ENCODE peak calls at places on chromosome 7, in eight cellular contexts. R is testis; V is tibial artery; B is esophagus squamous epithelium; P is cardiac muscle cell; L is CD8-positive, alpha-beta T cell; D is hepatocyte; H is PC-9. I is an unnamed sample. For H3K36me3, the result is how much of the 10 kb centered on the place peaks cover.

GRCh38 chr7:70542750-70543376 is 589.1 kb upstream of the GALNT17 start:
- DNase-seq in R (no peak), V (no peak), B (no peak), P (peak), L (no peak), D (no peak), H (no peak), I (no peak)

GRCh38 chr7:112079671-112080070 is 126.5 kb downstream of the DOCK4 start:
- DNase-seq in R (no peak), V (no peak), B (no peak), P (no peak), L (no peak), D (no peak), H (no peak), I (no peak)

GRCh38 chr7:2787251-2787968 is 56.7 kb downstream of the GNA12 start:
- DNase-seq in R (no peak), V (no peak), B (no peak), P (peak), L (no peak), D (no peak), H (no peak), I (no peak)

GRCh38 chr7:92988941-92989540 is 128.7 kb downstream of the SAMD9 start:
- DNase-seq in R (no peak), V (no peak), B (no peak), P (no peak), L (no peak), D (no peak), H (no peak), I (no peak)

GRCh38 chr7:36281945-36282727 is 107.5 kb upstream of the ANLN start:
- DNase-seq in R (no peak), V (no peak), B (no peak), P (no peak), L (no peak), D (no peak), H (no peak), I (no peak)

GRCh38 chr7:121394709-121395140 is 1.4 kb downstream of the FAM3C start:
- DNase-seq in R (no peak), V (no peak), B (no peak), P (no peak), L (no peak), D (peak), H (no peak), I (no peak)

GRCh38 chr7:2444476-2444875 is 31.7 kb downstream of the GRIFIN start:
- DNase-seq in R (no peak), V (peak), B (no peak), P (no peak), L (no peak), D (no peak), H (no peak), I (no peak)

GRCh38 chr7:138716889-138717288 is 15.7 kb upstream of the SVOPL start:
- DNase-seq in R (no peak), V (no peak), B (no peak), P (no peak), L (no peak), D (no peak), H (no peak), I (no peak)

GRCh38 chr7:33080326-33080725 is 17.8 kb upstream of the NT5C3A start:
- DNase-seq in R (no peak), V (no peak), B (no peak), P (no peak), L (no peak), D (no peak), H (no peak), I (no peak)

GRCh38 chr7:7554021-7554432 is 12.7 kb upstream of the MIOS start:
- DNase-seq in R (no peak), V (no peak), B (no peak), P (no peak), L (no peak), D (no peak), H (no peak), I (no peak)

GRCh38 chr7:16420649-16421332 is 547 bp downstream of the CRPPA start:
- DNase-seq in R (peak), V (peak), B (peak), P (peak), L (peak), D (peak), H (peak), I (peak)

GRCh38 chr7:40525764-40526163 is 391.0 kb downstream of the SUGCT start:
- DNase-seq in R (no peak), V (no peak), B (no peak), P (no peak), L (no peak), D (no peak), H (no peak), I (no peak)

GRCh38 chr7:42319631-42320030 is 82.6 kb upstream of the GLI3 start:
- DNase-seq in R (no peak), V (no peak), B (no peak), P (no peak), L (no peak), D (no peak), H (no peak), I (no peak)

GRCh38 chr7:19932549-19933249 is 159.3 kb upstream of the TMEM196 start:
- DNase-seq in R (no peak), V (no peak), B (no peak), P (no peak), L (no peak), D (no peak), H (no peak), I (no peak)

GRCh38 chr7:35463176-35463575 is 209.3 kb upstream of the TBX20 start:
- DNase-seq in R (no peak), V (no peak), B (no peak), P (no peak), L (no peak), D (no peak), H (no peak), I (no peak)

GRCh38 chr7:9945882-9946281 is 1027.8 kb upstream of the PHF14 start:
- DNase-seq in R (no peak), V (no peak), B (no peak), P (no peak), L (no peak), D (no peak), H (no peak), I (no peak)

GRCh38 chr7:118185163-118185860 is 1.3 kb downstream of the LSM8 start:
- DNase-seq in R (no peak), V (no peak), B (no peak), P (no peak), L (no peak), D (no peak), H (no peak), I (no peak)

GRCh38 chr7:132117181-132117580 is 459.1 kb downstream of the PLXNA4 start:
- DNase-seq in R (no peak), V (no peak), B (no peak), P (no peak), L (no peak), D (peak), H (peak), I (no peak)

GRCh38 chr7:135747366-135747765 is 1.2 kb downstream of the FAM180A start:
- DNase-seq in R (no peak), V (no peak), B (no peak), P (no peak), L (no peak), D (no peak), H (no peak), I (no peak)

GRCh38 chr7:141361965-141362364 is 189.2 kb upstream of the AGK start:
- DNase-seq in R (no peak), V (no peak), B (no peak), P (no peak), L (no peak), D (no peak), H (no peak), I (no peak)

GRCh38 chr7:125059861-125060456 is 130.3 kb upstream of the POT1 start:
- DNase-seq in R (no peak), V (no peak), B (no peak), P (no peak), L (no peak), D (no peak), H (peak), I (no peak)

GRCh38 chr7:39228946-39229345 is 251.2 kb downstream of the POU6F2 start:
- DNase-seq in R (no peak), V (no peak), B (no peak), P (no peak), L (no peak), D (no peak), H (no peak), I (no peak)

GRCh38 chr7:105791926-105792325 is 84.5 kb downstream of the ATXN7L1 start:
- DNase-seq in R (no peak), V (no peak), B (no peak), P (no peak), L (no peak), D (no peak), H (no peak), I (no peak)

GRCh38 chr7:133602291-133602690 is 349.4 kb downstream of the EXOC4 start:
- DNase-seq in R (no peak), V (no peak), B (no peak), P (no peak), L (no peak), D (no peak), H (no peak), I (no peak)

GRCh38 chr7:30459591-30460245 is 18.9 kb downstream of the NOD1 start:
- DNase-seq in R (peak), V (peak), B (no peak), P (no peak), L (no peak), D (peak), H (peak), I (peak)

GRCh38 chr7:34687529-34687928 is 29.5 kb downstream of the NPSR1 start:
- DNase-seq in R (no peak), V (no peak), B (no peak), P (no peak), L (no peak), D (no peak), H (no peak), I (no peak)

GRCh38 chr7:133235212-133235883 is 17.5 kb upstream of the EXOC4 start:
- DNase-seq in R (no peak), V (no peak), B (no peak), P (no peak), L (no peak), D (no peak), H (no peak), I (no peak)

GRCh38 chr7:151696738-151697514 is 177.2 kb upstream of the RHEB start:
- DNase-seq in R (no peak), V (no peak), B (no peak), P (peak), L (no peak), D (peak), H (peak), I (peak)

GRCh38 chr7:157557263-157557662 is 220.5 kb downstream of the DNAJB6 start:
- DNase-seq in R (no peak), V (peak), B (no peak), P (no peak), L (no peak), D (no peak), H (no peak), I (no peak)

GRCh38 chr7:32043688-32044087 is 26.5 kb downstream of the PDE1C start:
- DNase-seq in R (no peak), V (no peak), B (no peak), P (no peak), L (no peak), D (no peak), H (no peak), I (no peak)

GRCh38 chr7:158276414-158277218 is 311.0 kb downstream of the PTPRN2 start:
- DNase-seq in R (no peak), V (no peak), B (no peak), P (no peak), L (no peak), D (no peak), H (no peak), I (no peak)

GRCh38 chr7:91784469-91784868 is 96.0 kb downstream of the MTERF1 start:
- DNase-seq in R (no peak), V (no peak), B (no peak), P (peak), L (no peak), D (peak), H (peak), I (no peak)

DNA sequence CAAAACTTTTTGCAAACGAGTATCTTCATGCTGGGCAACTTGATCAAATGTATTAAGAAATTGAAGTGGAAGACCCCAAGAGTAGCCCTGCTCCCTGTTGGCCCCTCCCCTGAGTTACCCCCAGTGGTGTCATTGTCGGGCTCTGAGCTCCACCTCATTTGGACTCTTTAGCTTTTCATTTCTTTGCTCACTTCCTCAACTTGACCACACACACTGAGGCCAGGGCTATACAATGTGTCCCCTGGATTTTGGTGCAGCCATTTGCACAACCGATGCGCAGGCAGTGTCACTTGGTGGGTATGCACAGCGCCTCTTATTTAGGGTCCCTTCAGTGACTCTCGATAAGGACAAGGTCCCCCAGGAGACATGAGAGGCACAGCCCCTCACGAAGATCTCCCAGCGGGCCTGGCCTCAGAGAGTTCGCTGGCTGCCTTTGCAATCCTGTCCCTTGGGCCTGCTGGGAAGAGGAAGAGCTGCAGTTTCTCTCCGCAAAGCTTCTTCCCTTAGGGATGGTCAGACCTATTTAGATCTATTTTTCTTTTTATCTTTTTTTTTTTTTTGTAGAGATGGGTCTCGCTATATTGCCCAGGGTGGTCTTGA is 2.5 kb upstream of the MUC3A start:
- DNase-seq in R (no peak), V (no peak), B (no peak), P (no peak), L (no peak), D (no peak), H (no peak), I (no peak)
- H3K36me3 ChIP-seq in R (under half), V (under half), B (under half), P (under half), L (under half), D (under half), H (under half), I (under half)

DNA sequence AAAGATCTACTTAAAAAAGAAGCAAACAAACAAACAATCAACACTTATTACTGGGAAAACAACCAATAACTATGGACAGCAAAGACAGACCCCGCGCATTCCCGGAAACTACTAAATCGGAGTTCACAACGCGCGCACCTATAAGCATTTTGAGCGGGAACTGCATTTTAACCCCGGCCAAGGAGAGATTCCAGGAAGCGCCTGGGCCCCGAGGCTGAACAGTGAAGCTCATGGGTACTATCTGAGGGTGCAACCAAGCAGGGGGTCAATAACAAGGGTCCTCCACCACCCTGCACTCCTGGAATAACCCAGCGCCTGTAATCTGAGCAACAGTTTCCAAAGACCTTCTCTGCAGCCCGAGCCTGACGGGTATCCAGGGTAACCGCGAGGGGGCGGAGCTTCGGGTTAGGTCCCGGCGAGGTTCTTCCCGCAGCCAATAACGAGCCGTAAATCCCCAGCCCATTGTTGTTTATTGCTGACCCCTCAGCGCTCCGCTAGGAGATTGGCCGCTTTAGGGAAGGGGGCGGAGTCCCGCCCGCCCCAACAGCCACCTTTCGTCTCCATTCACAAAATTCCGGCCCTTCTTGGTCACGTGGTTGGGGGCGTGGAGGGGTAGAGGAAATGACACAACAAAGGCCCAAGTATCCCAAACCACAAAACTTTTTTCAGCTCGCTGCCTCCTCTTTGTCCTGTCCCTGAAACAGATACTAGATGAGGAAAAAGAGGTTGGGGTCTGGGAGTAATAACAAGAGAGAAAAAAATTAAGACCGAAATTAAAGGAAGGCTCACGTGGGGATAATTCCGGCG is 1.7 kb upstream of the ETV1 start:
- DNase-seq in R (peak), V (peak), B (peak), P (peak), L (peak), D (peak), H (peak), I (peak)
- TF ChIP-seq CTCF in R (peak), V (no peak), B (no peak), P (no peak), L (no peak), D (no peak), H (peak), I (no peak)

DNA sequence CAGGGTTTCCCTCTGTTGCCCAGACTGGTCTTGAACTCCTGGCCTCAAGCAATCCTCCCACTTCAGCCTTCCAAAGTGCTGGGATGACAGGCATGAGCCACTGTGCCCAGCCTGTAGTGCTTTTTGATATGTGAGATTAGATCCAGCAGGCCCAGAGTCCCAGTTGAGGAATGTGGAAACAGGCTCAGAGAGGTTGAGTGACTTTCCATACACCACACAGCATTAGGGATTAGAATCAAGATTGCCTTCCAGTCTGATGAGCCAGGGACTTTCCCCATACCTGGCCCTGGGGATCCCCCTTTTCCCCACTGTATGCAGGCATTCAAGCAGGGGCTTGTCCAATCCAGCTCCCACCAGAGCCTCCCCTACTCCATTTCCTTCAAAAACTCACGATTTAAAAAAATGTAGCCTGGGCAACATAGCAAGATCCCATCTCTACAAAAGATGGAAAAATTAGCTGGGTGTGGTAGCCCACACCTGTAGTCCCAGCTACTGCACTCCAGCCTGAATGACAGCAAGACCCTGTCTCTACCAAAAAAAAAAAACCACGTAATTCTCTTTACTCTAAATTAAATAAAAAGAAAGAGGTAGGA is 75.0 kb upstream of the GTF2I start:
- DNase-seq in R (no peak), V (no peak), B (no peak), P (no peak), L (no peak), D (no peak), H (no peak), I (no peak)
- H3K27ac ChIP-seq in R (no peak), V (no peak), B (peak), P (no peak), L (no peak), D (no peak), H (peak), I (no peak)

DNA sequence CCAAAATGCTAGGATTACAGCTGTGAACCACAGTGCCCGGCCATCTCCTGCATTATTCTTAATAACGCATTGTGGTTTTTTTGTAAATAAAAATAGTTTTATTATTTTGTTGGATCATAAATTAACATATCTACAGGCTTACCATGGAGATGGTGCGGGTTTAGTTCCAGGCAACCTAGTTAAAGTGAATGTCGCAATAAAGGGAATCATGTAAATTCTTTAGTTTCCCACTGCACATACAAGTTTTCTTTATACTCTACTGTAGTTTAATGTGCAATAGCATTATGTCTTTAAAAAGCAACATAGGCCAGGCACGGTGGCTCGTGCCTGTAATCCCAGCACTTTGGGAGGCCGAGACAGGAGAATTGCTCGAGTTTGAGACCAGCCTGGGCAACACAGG is 2.4 kb downstream of the PRKRIP1 start:
- DNase-seq in R (no peak), V (no peak), B (no peak), P (no peak), L (no peak), D (no peak), H (no peak), I (no peak)
- H3K36me3 ChIP-seq in R (under half), V (under half), B (under half), P (under half), L (under half), D (under half), H (under half), I (under half)

GRCh38 chr7:100053201-100053600 is 3.6 kb downstream of the ZSCAN21 start:
- DNase-seq in R (peak), V (no peak), B (no peak), P (peak), L (peak), D (peak), H (peak), I (peak)
- TF ChIP-seq CTCF in R (peak), V (no peak), B (no peak), P (peak), L (no peak), D (peak), H (peak), I (no peak)

DNA sequence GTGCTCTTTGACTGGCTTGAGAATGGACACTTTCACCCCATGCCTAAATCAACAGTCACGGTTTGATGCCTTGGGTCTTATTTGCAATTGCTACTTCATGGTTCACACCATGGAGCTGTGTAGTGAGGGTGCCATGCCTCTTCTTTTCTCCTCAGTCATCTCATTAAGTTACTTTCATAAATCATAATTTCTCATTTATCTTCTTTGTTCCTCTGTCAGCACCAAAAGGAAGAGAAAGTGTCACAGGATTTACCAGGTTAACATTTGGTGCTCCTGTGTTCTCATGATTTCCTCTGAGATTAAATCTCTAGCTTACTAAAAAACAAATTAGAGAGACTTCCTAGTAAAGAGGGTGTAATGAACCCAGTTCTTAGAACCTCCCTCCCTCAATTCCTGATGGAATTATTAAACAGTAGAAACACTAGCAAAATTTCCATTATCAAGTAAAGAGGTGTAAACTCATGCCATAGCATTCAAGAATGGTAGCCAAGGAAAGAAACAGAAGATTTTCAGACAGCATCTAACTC is 75.7 kb downstream of the RAMP3 start:
- DNase-seq in R (no peak), V (no peak), B (no peak), P (no peak), L (no peak), D (no peak), H (no peak), I (no peak)
- H3K27ac ChIP-seq in R (no peak), V (no peak), B (no peak), P (no peak), L (no peak), D (no peak), H (no peak), I (no peak)

GRCh38 chr7:5231116-5231515 is 41.1 kb downstream of the WIPI2 start:
- DNase-seq in R (no peak), V (no peak), B (no peak), P (no peak), L (no peak), D (no peak), H (no peak), I (no peak)
- H3K36me3 ChIP-seq in R (under half), V (half or more), B (under half), P (under half), L (under half), D (under half), H (under half), I (under half)

GRCh38 chr7:82164813-82165212 is 278.8 kb downstream of the CACNA2D1 start:
- DNase-seq in R (peak), V (peak), B (no peak), P (no peak), L (no peak), D (peak), H (peak), I (peak)
- TF ChIP-seq CTCF in R (no peak), V (no peak), B (no peak), P (peak), L (no peak), D (peak), H (no peak), I (no peak)

I was measured in colonic mucosa.